ENCODE peak calls at places on chromosomes 4 and X, in nine cellular contexts. E is ovary, X is heart left ventricle, O is A549, K is transverse colon, C is HepG2, T is lower leg skin, V is uterus, J is breast epithelium. M is an unnamed sample.

GRCh38 chrX:124348152-124348551 is 1.8 kb downstream of the SH2D1A start:
- DNase-seq in E (no peak), X (no peak), O (no peak), K (no peak), C (no peak), T (no peak), V (no peak), J (no peak), M (no peak)

GRCh38 chr4:7431696-7432530 is 2.8 kb downstream of the PSAPL1 start:
- DNase-seq in E (peak), X (peak), O (no peak), K (no peak), C (no peak), T (no peak), V (no peak), J (no peak), M (no peak)

GRCh38 chr4:174564529-174564928 is 42.2 kb upstream of the HPGD start:
- DNase-seq in E (no peak), X (no peak), O (no peak), K (no peak), C (no peak), T (no peak), V (no peak), J (no peak), M (no peak)

GRCh38 chrX:150360331-150360730 is 2.8 kb upstream of the MAMLD1 start:
- DNase-seq in E (no peak), X (no peak), O (no peak), K (no peak), C (no peak), T (no peak), V (no peak), J (no peak), M (no peak)

GRCh38 chr4:79241846-79242245 is 84.0 kb downstream of the NAA11 start:
- DNase-seq in E (no peak), X (no peak), O (no peak), K (no peak), C (no peak), T (no peak), V (no peak), J (no peak), M (no peak)

GRCh38 chr4:145770124-145770523 is 90.2 kb downstream of the C4orf51 start:
- DNase-seq in E (no peak), X (no peak), O (no peak), K (no peak), C (no peak), T (no peak), V (no peak), J (no peak), M (no peak)

GRCh38 chr4:153038493-153039311 is 102.6 kb downstream of the FHDC1 start:
- DNase-seq in E (no peak), X (no peak), O (no peak), K (no peak), C (peak), T (no peak), V (no peak), J (no peak), M (no peak)

GRCh38 chr4:188778880-188779279 is 639.6 kb downstream of the TRIML1 start:
- DNase-seq in E (no peak), X (no peak), O (no peak), K (no peak), C (no peak), T (no peak), V (no peak), J (no peak), M (no peak)

GRCh38 chr4:79688696-79689095 is 280.7 kb upstream of the GK2 start:
- DNase-seq in E (no peak), X (no peak), O (no peak), K (peak), C (no peak), T (no peak), V (no peak), J (no peak), M (no peak)

GRCh38 chrX:112867570-112867969 is 26.9 kb upstream of the AMOT start:
- DNase-seq in E (no peak), X (no peak), O (no peak), K (no peak), C (no peak), T (no peak), V (no peak), J (no peak), M (no peak)

GRCh38 chr4:108690738-108691137 is 40.3 kb downstream of the OSTC start:
- DNase-seq in E (no peak), X (no peak), O (no peak), K (no peak), C (no peak), T (no peak), V (no peak), J (no peak), M (no peak)

GRCh38 chrX:8730812-8731578 is 942 bp downstream of the ANOS1 start:
- DNase-seq in E (no peak), X (no peak), O (no peak), K (no peak), C (no peak), T (no peak), V (no peak), J (no peak), M (no peak)

GRCh38 chrX:72634321-72634720 is 61.7 kb upstream of the HDAC8 start:
- DNase-seq in E (no peak), X (no peak), O (no peak), K (no peak), C (no peak), T (no peak), V (no peak), J (no peak), M (no peak)

GRCh38 chr4:21655100-21655499 is 293.5 kb downstream of the KCNIP4 start:
- DNase-seq in E (no peak), X (no peak), O (no peak), K (no peak), C (no peak), T (no peak), V (no peak), J (no peak), M (no peak)

GRCh38 chr4:122917731-122918130 is 4.7 kb downstream of the NUDT6 start:
- DNase-seq in E (no peak), X (no peak), O (no peak), K (no peak), C (no peak), T (no peak), V (no peak), J (no peak), M (no peak)

GRCh38 chr4:122921300-122921699 is 1.1 kb downstream of the NUDT6 start:
- DNase-seq in E (no peak), X (no peak), O (no peak), K (no peak), C (no peak), T (no peak), V (no peak), J (no peak), M (no peak)

GRCh38 chr4:122921971-122922876 is at the start of gene NUDT6:
- DNase-seq in E (peak), X (peak), O (peak), K (peak), C (peak), T (peak), V (peak), J (peak), M (no peak)

GRCh38 chr4:122920473-122920872 is 1.9 kb downstream of the NUDT6 start:
- DNase-seq in E (no peak), X (no peak), O (no peak), K (no peak), C (no peak), T (no peak), V (no peak), J (no peak), M (no peak)

DNA sequence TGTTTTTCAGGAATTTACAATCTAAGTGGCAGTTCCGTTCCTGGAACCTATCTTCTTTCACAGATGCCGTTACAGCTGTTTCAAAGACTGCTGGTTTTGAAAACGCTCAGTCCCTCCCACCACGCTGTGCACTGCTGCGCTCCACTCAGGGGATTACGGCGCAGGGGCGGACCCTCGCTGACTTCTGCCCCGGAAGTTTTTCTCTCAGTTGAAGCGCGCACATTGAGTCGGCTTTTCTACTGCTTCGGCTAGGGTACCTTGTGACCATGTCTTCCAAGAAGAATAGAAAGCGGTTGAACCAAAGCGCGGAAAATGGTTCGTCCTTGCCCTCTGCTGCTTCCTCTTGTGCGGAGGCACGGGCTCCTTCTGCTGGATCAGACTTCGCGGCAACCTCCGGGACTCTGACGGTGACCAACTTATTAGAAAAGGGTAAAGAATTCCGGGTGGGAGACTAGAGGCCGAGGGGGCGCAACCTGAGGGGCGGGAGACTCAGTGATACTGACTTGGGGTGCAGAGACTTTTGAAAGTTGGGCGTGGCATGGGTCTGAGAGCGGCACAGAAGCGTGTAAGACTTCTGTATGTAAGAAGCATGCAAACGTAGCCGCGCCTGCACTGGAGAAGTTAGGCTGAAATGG is 597 bp upstream of the NUDT6 start:
- DNase-seq in E (peak), X (peak), O (peak), K (peak), C (peak), T (peak), V (peak), J (peak), M (peak)
- TF ChIP-seq POLR2A in E (no peak), X (no peak), O (no peak), K (no peak), C (peak), T (no peak), V (no peak), J (no peak), M (no peak)

GRCh38 chr4:185380320-185380719 is 15.4 kb downstream of the LRP2BP start:
- DNase-seq in E (no peak), X (no peak), O (no peak), K (no peak), C (peak), T (no peak), V (no peak), J (no peak), M (no peak)
- TF ChIP-seq POLR2A in E (no peak), X (no peak), O (no peak), K (no peak), C (no peak), T (no peak), V (no peak), J (no peak), M (no peak)

GRCh38 chr4:63901311-63901710 is 507.9 kb downstream of the TECRL start:
- DNase-seq in E (no peak), X (no peak), O (no peak), K (no peak), C (no peak), T (no peak), V (no peak), J (no peak), M (no peak)

GRCh38 chr4:63906660-63907146 is 502.5 kb downstream of the TECRL start:
- DNase-seq in E (no peak), X (no peak), O (no peak), K (no peak), C (no peak), T (no peak), V (no peak), J (no peak), M (no peak)
- TF ChIP-seq POLR2A in E (no peak), X (no peak), O (no peak), K (no peak), C (no peak), T (no peak), V (no peak), J (no peak), M (no peak)

GRCh38 chrX:120365320-120365719 is 3.4 kb downstream of the ATP1B4 start:
- DNase-seq in E (peak), X (peak), O (no peak), K (peak), C (peak), T (no peak), V (no peak), J (no peak), M (no peak)
- TF ChIP-seq POLR2A in E (no peak), X (no peak), O (no peak), K (no peak), C (no peak), T (no peak), V (no peak), J (no peak), M (no peak)

GRCh38 chr4:3322059-3322550 is 29.3 kb downstream of the RGS12 start:
- DNase-seq in E (peak), X (no peak), O (no peak), K (no peak), C (no peak), T (no peak), V (no peak), J (peak), M (no peak)

GRCh38 chr4:3318561-3319021 is 25.8 kb downstream of the RGS12 start:
- DNase-seq in E (peak), X (no peak), O (no peak), K (no peak), C (no peak), T (no peak), V (no peak), J (peak), M (no peak)

GRCh38 chr4:3320361-3321023 is 27.7 kb downstream of the RGS12 start:
- DNase-seq in E (peak), X (no peak), O (no peak), K (no peak), C (no peak), T (no peak), V (peak), J (peak), M (no peak)

GRCh38 chr4:3323071-3323481 is 30.3 kb downstream of the RGS12 start:
- DNase-seq in E (peak), X (no peak), O (no peak), K (no peak), C (peak), T (no peak), V (no peak), J (peak), M (no peak)

DNA sequence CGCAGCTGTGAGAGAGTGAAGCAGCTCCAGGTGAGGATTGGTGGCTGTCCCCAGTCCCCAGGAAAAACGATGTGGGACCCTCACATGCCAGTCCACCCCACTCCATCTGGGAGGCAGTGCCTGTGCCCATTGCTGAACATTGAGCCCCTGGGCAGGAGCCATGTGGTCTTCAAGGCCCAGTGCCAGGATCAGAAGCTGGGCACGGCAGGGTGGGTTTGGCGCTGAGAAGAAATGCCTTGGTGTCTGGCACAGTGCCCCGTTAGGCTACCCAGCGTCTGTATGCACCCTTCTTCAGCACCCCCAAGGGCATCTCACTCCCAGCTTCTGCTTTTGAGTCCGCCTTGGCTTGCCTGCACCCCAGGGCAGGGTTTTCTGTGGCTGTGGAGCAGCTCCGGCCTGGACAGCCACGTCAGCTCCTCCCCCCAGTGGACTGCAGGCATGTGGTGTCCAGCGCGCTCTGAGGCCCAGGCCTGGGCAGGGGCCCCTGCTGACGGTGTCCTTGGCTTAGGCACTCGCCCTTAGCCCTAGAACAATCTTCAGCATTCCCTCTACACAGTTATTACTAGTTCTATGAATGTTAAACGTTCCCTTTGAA is 28.6 kb downstream of the RGS12 start:
- DNase-seq in E (peak), X (no peak), O (no peak), K (no peak), C (no peak), T (no peak), V (peak), J (peak), M (no peak)
- TF ChIP-seq POLR2A in E (no peak), X (no peak), O (no peak), K (no peak), C (no peak), T (no peak), V (no peak), J (no peak), M (no peak)

GRCh38 chr4:1625600-1626138 is 58.4 kb downstream of the FAM53A start:
- DNase-seq in E (no peak), X (no peak), O (no peak), K (no peak), C (no peak), T (no peak), V (no peak), J (no peak), M (no peak)

GRCh38 chr4:1627417-1628313 is 56.4 kb downstream of the FAM53A start:
- DNase-seq in E (no peak), X (no peak), O (no peak), K (no peak), C (no peak), T (no peak), V (no peak), J (no peak), M (no peak)

GRCh38 chr4:1628892-1629703 is 55.0 kb downstream of the FAM53A start:
- DNase-seq in E (peak), X (peak), O (peak), K (peak), C (peak), T (peak), V (peak), J (no peak), M (no peak)

GRCh38 chr4:1626151-1626550 is 58.0 kb downstream of the FAM53A start:
- DNase-seq in E (no peak), X (no peak), O (no peak), K (no peak), C (no peak), T (no peak), V (no peak), J (no peak), M (no peak)

GRCh38 chr4:1626941-1627340 is 57.2 kb downstream of the FAM53A start:
- DNase-seq in E (no peak), X (no peak), O (no peak), K (no peak), C (no peak), T (no peak), V (no peak), J (no peak), M (no peak)
- TF ChIP-seq POLR2A in E (no peak), X (no peak), O (no peak), K (no peak), C (no peak), T (no peak), V (no peak), J (no peak), M (no peak)

DNA sequence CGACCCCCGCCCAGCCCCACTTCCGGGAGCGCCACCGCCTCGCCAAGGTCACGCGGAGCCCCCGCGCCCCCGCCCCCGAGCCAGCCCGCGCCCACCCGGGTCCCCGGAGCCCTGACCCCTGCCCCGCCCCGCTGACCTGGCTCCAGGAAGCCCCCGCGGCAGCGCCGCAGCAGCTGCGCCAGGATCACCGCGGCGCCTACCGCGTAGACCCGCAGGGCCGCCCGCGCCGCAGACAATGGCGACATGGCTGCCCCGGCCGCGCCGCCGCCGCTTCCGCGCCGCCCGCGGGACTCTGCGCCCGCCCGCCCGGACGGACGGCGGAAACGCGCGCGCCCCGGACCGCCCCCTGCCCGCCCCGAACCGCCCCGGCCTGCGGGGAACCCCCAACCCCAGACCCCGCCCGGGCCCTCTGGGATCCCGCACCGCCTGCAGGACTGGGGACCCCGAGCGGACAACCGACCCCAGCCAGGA is at the start of the genes DHRSX and ZBED1:
- DNase-seq in E (peak), X (peak), O (peak), K (peak), C (no peak), T (no peak), V (no peak), J (no peak), M (no peak)
- TF ChIP-seq POLR2A in E (no peak), X (no peak), O (peak), K (no peak), C (no peak), T (no peak), V (no peak), J (no peak), M (peak)

GRCh38 chrX:70434352-70434866 is 10.2 kb upstream of the DLG3 start:
- DNase-seq in E (peak), X (peak), O (peak), K (peak), C (peak), T (peak), V (peak), J (peak), M (peak)
- TF ChIP-seq POLR2A in E (no peak), X (peak), O (peak), K (peak), C (no peak), T (no peak), V (peak), J (no peak), M (peak)

GRCh38 chr4:39458505-39459300 is at the start of the genes LIAS and RPL9:
- DNase-seq in E (peak), X (peak), O (peak), K (peak), C (peak), T (peak), V (peak), J (peak), M (peak)

GRCh38 chr4:39452860-39453587 is 5.7 kb downstream of the RPL9 start:
- DNase-seq in E (no peak), X (no peak), O (no peak), K (no peak), C (no peak), T (no peak), V (no peak), J (no peak), M (no peak)

GRCh38 chr4:39453738-39454137 is 5.0 kb downstream of the RPL9 start:
- DNase-seq in E (no peak), X (no peak), O (no peak), K (no peak), C (no peak), T (no peak), V (no peak), J (no peak), M (no peak)

GRCh38 chr4:39455486-39455885 is 3.2 kb downstream of the RPL9 start:
- DNase-seq in E (no peak), X (no peak), O (no peak), K (no peak), C (no peak), T (no peak), V (no peak), J (no peak), M (no peak)

GRCh38 chr4:39456946-39457763 is 1.6 kb downstream of the RPL9 start:
- DNase-seq in E (no peak), X (no peak), O (no peak), K (no peak), C (no peak), T (no peak), V (no peak), J (no peak), M (no peak)
- TF ChIP-seq POLR2A in E (no peak), X (no peak), O (no peak), K (no peak), C (no peak), T (no peak), V (no peak), J (no peak), M (no peak)

M was measured in esophagus squamous epithelium.